ENCODE peak calls at places on chromosomes 12 and 14, in six cellular contexts. One of them, this sample, is unnamed.

GRCh38 chr12:9087087-9087835 is 28.5 kb downstream of the A2M start:
- DNase-seq in endothelial cell of umbilical vein: no peak
- DNase-seq in stomach: no peak
- DNase-seq in CD8-positive, alpha-beta memory T cell: no peak
- DNase-seq in gastrocnemius medialis: no peak
- DNase-seq in AG04450: no peak
- DNase-seq in this sample: no peak

GRCh38 chr14:96748371-96748770 is 48.8 kb upstream of the VRK1 start:
- DNase-seq in endothelial cell of umbilical vein: no peak
- DNase-seq in stomach: no peak
- DNase-seq in CD8-positive, alpha-beta memory T cell: no peak
- DNase-seq in gastrocnemius medialis: no peak
- DNase-seq in AG04450: no peak
- DNase-seq in this sample: no peak

GRCh38 chr12:70247653-70248199 is 4.5 kb downstream of the CNOT2 start:
- DNase-seq in CD8-positive, alpha-beta memory T cell: no peak
- DNase-seq in AG04450: no peak
- DNase-seq in gastrocnemius medialis: no peak
- DNase-seq in endothelial cell of umbilical vein: peak; percentile 60
- DNase-seq in stomach: no peak
- DNase-seq in this sample: no peak

GRCh38 chr12:102528111-102528510 is 47.7 kb upstream of the IGF1 start:
- DNase-seq in stomach: no peak
- DNase-seq in endothelial cell of umbilical vein: no peak
- DNase-seq in AG04450: no peak
- DNase-seq in CD8-positive, alpha-beta memory T cell: no peak
- DNase-seq in gastrocnemius medialis: no peak
- DNase-seq in this sample: no peak

GRCh38 chr14:92729632-92730358 is 18.6 kb downstream of the LGMN start:
- DNase-seq in gastrocnemius medialis: no peak
- DNase-seq in CD8-positive, alpha-beta memory T cell: no peak
- DNase-seq in AG04450: peak; percentile 89
- DNase-seq in endothelial cell of umbilical vein: no peak
- DNase-seq in stomach: no peak
- DNase-seq in this sample: no peak

GRCh38 chr14:37150414-37150813 is 22.0 kb downstream of the SLC25A21 start:
- DNase-seq in CD8-positive, alpha-beta memory T cell: no peak
- DNase-seq in AG04450: peak; percentile 13
- DNase-seq in endothelial cell of umbilical vein: peak; percentile 58
- DNase-seq in gastrocnemius medialis: no peak
- DNase-seq in stomach: no peak
- DNase-seq in this sample: no peak

GRCh38 chr14:80844872-80845271 is 96.7 kb downstream of the CEP128 start:
- DNase-seq in AG04450: no peak
- DNase-seq in CD8-positive, alpha-beta memory T cell: no peak
- DNase-seq in gastrocnemius medialis: no peak
- DNase-seq in stomach: no peak
- DNase-seq in endothelial cell of umbilical vein: no peak
- DNase-seq in this sample: no peak

GRCh38 chr12:91640021-91640420 is 457.4 kb upstream of the DCN start:
- DNase-seq in endothelial cell of umbilical vein: no peak
- DNase-seq in stomach: no peak
- DNase-seq in AG04450: no peak
- DNase-seq in gastrocnemius medialis: no peak
- DNase-seq in CD8-positive, alpha-beta memory T cell: no peak
- DNase-seq in this sample: no peak

GRCh38 chr12:121898287-121898686 is 9.7 kb downstream of the PSMD9 start:
- DNase-seq in CD8-positive, alpha-beta memory T cell: no peak
- DNase-seq in AG04450: no peak
- DNase-seq in stomach: no peak
- DNase-seq in gastrocnemius medialis: no peak
- DNase-seq in endothelial cell of umbilical vein: no peak
- DNase-seq in this sample: no peak

GRCh38 chr12:104985206-104985605 is 910 bp upstream of the NOPCHAP1 start:
- DNase-seq in endothelial cell of umbilical vein: no peak
- DNase-seq in AG04450: no peak
- DNase-seq in CD8-positive, alpha-beta memory T cell: no peak
- DNase-seq in gastrocnemius medialis: no peak
- DNase-seq in stomach: no peak
- DNase-seq in this sample: no peak

GRCh38 chr12:54222609-54223008 is 33.8 kb upstream of the SMUG1 start:
- DNase-seq in AG04450: peak; percentile 90
- DNase-seq in CD8-positive, alpha-beta memory T cell: no peak
- DNase-seq in gastrocnemius medialis: no peak
- DNase-seq in stomach: no peak
- DNase-seq in endothelial cell of umbilical vein: no peak
- DNase-seq in this sample: no peak

GRCh38 chr14:81169267-81169666 is 51.5 kb downstream of the GTF2A1 start:
- DNase-seq in stomach: no peak
- DNase-seq in CD8-positive, alpha-beta memory T cell: no peak
- DNase-seq in AG04450: no peak
- DNase-seq in gastrocnemius medialis: no peak
- DNase-seq in endothelial cell of umbilical vein: no peak
- DNase-seq in this sample: no peak

GRCh38 chr12:95513599-95513998 is 37.7 kb downstream of the USP44 start:
- DNase-seq in gastrocnemius medialis: no peak
- DNase-seq in CD8-positive, alpha-beta memory T cell: no peak
- DNase-seq in stomach: no peak
- DNase-seq in endothelial cell of umbilical vein: no peak
- DNase-seq in AG04450: no peak
- DNase-seq in this sample: no peak

GRCh38 chr14:104875412-104875751 is 10.3 kb downstream of the CEP170B start:
- DNase-seq in CD8-positive, alpha-beta memory T cell: no peak
- DNase-seq in gastrocnemius medialis: no peak
- DNase-seq in AG04450: no peak
- DNase-seq in endothelial cell of umbilical vein: no peak
- DNase-seq in stomach: no peak
- DNase-seq in this sample: no peak

GRCh38 chr14:73729556-73730265 is 15.5 kb upstream of the PNMA1 start:
- DNase-seq in gastrocnemius medialis: no peak
- DNase-seq in endothelial cell of umbilical vein: no peak
- DNase-seq in AG04450: no peak
- DNase-seq in CD8-positive, alpha-beta memory T cell: no peak
- DNase-seq in stomach: no peak
- DNase-seq in this sample: no peak

GRCh38 chr12:25276199-25276937 is 25.6 kb upstream of the KRAS start:
- DNase-seq in gastrocnemius medialis: peak; percentile 21
- DNase-seq in CD8-positive, alpha-beta memory T cell: peak; percentile 62
- DNase-seq in endothelial cell of umbilical vein: peak; percentile 72
- DNase-seq in stomach: peak; percentile 68
- DNase-seq in AG04450: peak; percentile 88
- DNase-seq in this sample: no peak

GRCh38 chr12:29200586-29200985 is 51.5 kb downstream of the FAR2 start:
- DNase-seq in stomach: no peak
- DNase-seq in endothelial cell of umbilical vein: no peak
- DNase-seq in AG04450: no peak
- DNase-seq in CD8-positive, alpha-beta memory T cell: no peak
- DNase-seq in gastrocnemius medialis: no peak
- DNase-seq in this sample: no peak

GRCh38 chr12:89346741-89347324 is 5.5 kb downstream of the DUSP6 start:
- DNase-seq in gastrocnemius medialis: no peak
- DNase-seq in CD8-positive, alpha-beta memory T cell: no peak
- DNase-seq in endothelial cell of umbilical vein: peak; percentile 95
- DNase-seq in stomach: no peak
- DNase-seq in AG04450: no peak
- DNase-seq in this sample: no peak

GRCh38 chr14:24456980-24457379 is 14.4 kb upstream of the SDR39U1 start:
- DNase-seq in stomach: no peak
- DNase-seq in AG04450: no peak
- DNase-seq in gastrocnemius medialis: no peak
- DNase-seq in endothelial cell of umbilical vein: no peak
- DNase-seq in CD8-positive, alpha-beta memory T cell: no peak
- DNase-seq in this sample: no peak

DNA sequence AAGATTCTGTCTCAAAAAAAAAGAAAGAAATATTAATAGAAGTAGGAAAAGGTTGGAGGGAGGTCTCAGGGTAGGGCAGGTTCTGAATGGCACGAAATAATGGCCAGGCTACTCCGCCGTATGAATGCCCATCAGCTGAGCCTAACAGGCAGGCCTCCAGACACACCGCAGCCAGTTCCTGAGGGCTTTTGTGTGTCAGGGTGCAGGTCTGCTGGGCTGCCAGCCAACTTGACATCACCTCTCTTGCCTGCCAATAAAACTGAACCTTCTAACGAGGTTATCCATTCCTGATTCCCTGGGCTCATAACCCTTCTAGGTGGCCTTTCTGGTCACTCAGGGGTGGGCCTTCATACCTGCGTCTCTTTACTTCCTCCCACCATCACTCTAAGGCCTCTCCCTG is 3.0 kb downstream of the IFI27 start:
- DNase-seq in CD8-positive, alpha-beta memory T cell: no peak
- DNase-seq in stomach: peak; percentile 82
- DNase-seq in endothelial cell of umbilical vein: peak; percentile 30
- DNase-seq in AG04450: no peak
- DNase-seq in gastrocnemius medialis: no peak
- DNase-seq in this sample: no peak
- H3K4me3 ChIP-seq in CD8-positive, alpha-beta memory T cell: no peak overlapping the region
- H3K4me3 ChIP-seq in stomach: no peak overlapping the region
- H3K4me3 ChIP-seq in endothelial cell of umbilical vein: no peak overlapping the region
- H3K4me3 ChIP-seq in AG04450: no peak overlapping the region
- H3K4me3 ChIP-seq in gastrocnemius medialis: no peak overlapping the region
- H3K4me3 ChIP-seq in this sample: no peak overlapping the region

GRCh38 chr12:131948166-131948712 is 1.5 kb upstream of the EP400 start:
- DNase-seq in endothelial cell of umbilical vein: no peak
- DNase-seq in AG04450: no peak
- DNase-seq in gastrocnemius medialis: no peak
- DNase-seq in CD8-positive, alpha-beta memory T cell: no peak
- DNase-seq in stomach: no peak
- DNase-seq in this sample: no peak

GRCh38 chr12:131949431-131950181 is at the start of gene EP400:
- DNase-seq in CD8-positive, alpha-beta memory T cell: peak; percentile 96
- DNase-seq in stomach: peak; percentile 98
- DNase-seq in gastrocnemius medialis: peak; percentile 91
- DNase-seq in AG04450: peak; percentile 71
- DNase-seq in endothelial cell of umbilical vein: peak; percentile 92
- DNase-seq in this sample: peak; percentile 98

GRCh38 chr12:131950182-131950913 is 606 bp downstream of the EP400 start:
- DNase-seq in stomach: peak; percentile 28
- DNase-seq in endothelial cell of umbilical vein: peak; percentile 30
- DNase-seq in AG04450: no peak
- DNase-seq in CD8-positive, alpha-beta memory T cell: peak; percentile 59
- DNase-seq in gastrocnemius medialis: no peak
- DNase-seq in this sample: no peak

GRCh38 chr12:131946757-131947156 is 3.0 kb upstream of the EP400 start:
- DNase-seq in gastrocnemius medialis: no peak
- DNase-seq in CD8-positive, alpha-beta memory T cell: peak; percentile 8
- DNase-seq in stomach: no peak
- DNase-seq in AG04450: no peak
- DNase-seq in endothelial cell of umbilical vein: no peak
- DNase-seq in this sample: no peak

GRCh38 chr12:131947482-131948027 is 2.2 kb upstream of the EP400 start:
- DNase-seq in gastrocnemius medialis: no peak
- DNase-seq in stomach: no peak
- DNase-seq in CD8-positive, alpha-beta memory T cell: no peak
- DNase-seq in endothelial cell of umbilical vein: no peak
- DNase-seq in AG04450: no peak
- DNase-seq in this sample: no peak
- H3K27ac ChIP-seq in gastrocnemius medialis: peak overlapping the region; percentile 87
- H3K27ac ChIP-seq in stomach: peak overlapping the region; percentile 91
- H3K27ac ChIP-seq in CD8-positive, alpha-beta memory T cell: no peak overlapping the region
- H3K27ac ChIP-seq in endothelial cell of umbilical vein: no peak overlapping the region
- H3K27ac ChIP-seq in AG04450: no peak overlapping the region
- H3K27ac ChIP-seq in this sample: peak overlapping the region; percentile 61

GRCh38 chr12:27208414-27208750 is 35.7 kb upstream of the STK38L start:
- DNase-seq in endothelial cell of umbilical vein: no peak
- DNase-seq in AG04450: no peak
- DNase-seq in stomach: no peak
- DNase-seq in gastrocnemius medialis: no peak
- DNase-seq in CD8-positive, alpha-beta memory T cell: no peak
- DNase-seq in this sample: no peak

GRCh38 chr12:27206801-27207502 is 37.1 kb upstream of the STK38L start:
- DNase-seq in endothelial cell of umbilical vein: no peak
- DNase-seq in CD8-positive, alpha-beta memory T cell: no peak
- DNase-seq in gastrocnemius medialis: no peak
- DNase-seq in stomach: no peak
- DNase-seq in AG04450: no peak
- DNase-seq in this sample: no peak

GRCh38 chr12:27209257-27209910 is 34.7 kb upstream of the STK38L start:
- DNase-seq in endothelial cell of umbilical vein: no peak
- DNase-seq in AG04450: no peak
- DNase-seq in stomach: no peak
- DNase-seq in CD8-positive, alpha-beta memory T cell: no peak
- DNase-seq in gastrocnemius medialis: no peak
- DNase-seq in this sample: no peak

GRCh38 chr12:27210187-27210586 is 33.9 kb upstream of the STK38L start:
- DNase-seq in AG04450: no peak
- DNase-seq in CD8-positive, alpha-beta memory T cell: no peak
- DNase-seq in stomach: no peak
- DNase-seq in gastrocnemius medialis: no peak
- DNase-seq in endothelial cell of umbilical vein: no peak
- DNase-seq in this sample: no peak

DNA sequence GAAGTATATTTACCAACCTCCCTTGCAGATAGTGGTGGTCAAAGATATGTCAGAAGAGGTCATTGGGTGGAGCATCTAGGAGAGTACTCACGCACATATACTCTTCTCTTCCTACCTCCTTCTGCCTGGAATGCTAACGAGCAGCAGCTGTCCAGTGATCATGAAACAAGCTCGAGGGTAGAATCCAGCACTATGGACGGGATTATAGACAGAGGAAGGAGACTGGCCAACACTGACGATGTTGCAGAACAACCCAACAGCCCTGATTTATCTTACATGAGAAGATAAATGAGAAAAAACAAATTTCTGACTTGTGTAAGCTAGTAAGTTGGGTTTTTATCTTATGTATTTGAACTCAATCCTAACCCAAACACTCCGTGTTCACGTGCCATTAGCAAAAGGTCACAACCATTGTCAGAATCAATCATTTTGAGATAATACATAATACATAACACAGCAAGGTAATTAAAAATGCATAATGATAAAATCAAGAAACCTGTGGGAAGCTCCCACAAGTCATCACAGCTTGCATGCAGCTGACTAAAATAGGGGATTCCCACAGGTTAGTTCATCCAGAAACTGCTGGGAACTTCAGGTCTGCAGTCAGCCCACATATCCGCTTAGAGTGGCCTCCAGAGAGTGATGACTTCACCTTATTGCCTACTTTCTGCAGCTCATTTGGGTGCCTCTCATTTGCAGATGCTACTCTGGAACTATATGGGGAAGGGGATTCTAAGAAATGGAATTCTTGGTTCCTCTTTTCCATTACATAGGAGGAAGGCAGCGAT is 36.3 kb upstream of the STK38L start:
- DNase-seq in endothelial cell of umbilical vein: no peak
- DNase-seq in CD8-positive, alpha-beta memory T cell: no peak
- DNase-seq in AG04450: no peak
- DNase-seq in gastrocnemius medialis: no peak
- DNase-seq in stomach: no peak
- DNase-seq in this sample: no peak
- H3K4me3 ChIP-seq in endothelial cell of umbilical vein: no peak overlapping the region
- H3K4me3 ChIP-seq in CD8-positive, alpha-beta memory T cell: no peak overlapping the region
- H3K4me3 ChIP-seq in AG04450: no peak overlapping the region
- H3K4me3 ChIP-seq in gastrocnemius medialis: no peak overlapping the region
- H3K4me3 ChIP-seq in stomach: no peak overlapping the region
- H3K4me3 ChIP-seq in this sample: no peak overlapping the region

DNA sequence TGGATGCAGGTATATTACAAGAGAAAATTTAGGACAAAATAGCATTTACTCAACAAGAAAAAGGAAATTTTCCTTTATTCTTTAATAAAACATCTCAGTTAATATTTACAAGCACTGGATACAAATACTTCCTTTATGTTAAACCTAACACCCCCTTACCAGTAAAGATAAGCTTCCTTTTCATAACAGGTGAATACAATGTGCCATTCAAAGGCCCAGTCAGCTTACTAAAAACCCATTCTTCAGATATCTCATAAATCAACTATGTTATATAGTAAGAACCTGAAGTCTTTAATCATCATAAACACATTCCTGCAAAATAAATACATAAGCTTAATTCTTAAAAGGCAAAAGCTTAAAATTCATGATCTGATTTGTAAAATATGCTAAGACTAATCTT is 52.6 kb downstream of the LRP6 start:
- DNase-seq in CD8-positive, alpha-beta memory T cell: no peak
- DNase-seq in stomach: no peak
- DNase-seq in endothelial cell of umbilical vein: no peak
- DNase-seq in gastrocnemius medialis: no peak
- DNase-seq in AG04450: no peak
- DNase-seq in this sample: no peak
- H3K27ac ChIP-seq in CD8-positive, alpha-beta memory T cell: no peak overlapping the region
- H3K27ac ChIP-seq in stomach: no peak overlapping the region
- H3K27ac ChIP-seq in endothelial cell of umbilical vein: no peak overlapping the region
- H3K27ac ChIP-seq in gastrocnemius medialis: no peak overlapping the region
- H3K27ac ChIP-seq in AG04450: no peak overlapping the region
- H3K27ac ChIP-seq in this sample: no peak overlapping the region

This sample was measured in ascending aorta.